ENCODE peak calls at places on chromosomes 11 and 22, in four cellular contexts. X, V, H and W are unnamed samples.
A peak's percentile ranks its signal among the peaks of the same experiment; 100 is the strongest.

GRCh38 chr11:69295995-69296889 is 2.3 kb downstream of the MYEOV start:
- DNase-seq in X (peak; percentile 88), V (peak; percentile 71), H (no peak), W (peak; percentile 84)

GRCh38 chr11:87445002-87445401 is 407.3 kb downstream of the TMEM135 start:
- DNase-seq in X (peak; percentile 32), V (no peak), H (no peak), W (no peak)

GRCh38 chr11:134678744-134679143 is 266.7 kb upstream of the B3GAT1 start:
- DNase-seq in X (no peak), V (no peak), H (no peak), W (no peak)

GRCh38 chr11:30291331-30291730 is 31.6 kb upstream of the ARL14EP start:
- DNase-seq in X (no peak), V (no peak), H (no peak), W (no peak)

GRCh38 chr11:14012836-14013235 is 50.3 kb downstream of the SPON1 start:
- DNase-seq in X (no peak), V (peak; percentile 36), H (no peak), W (no peak)

GRCh38 chr11:124889692-124890091 is 8.0 kb downstream of the ROBO4 start:
- DNase-seq in X (no peak), V (no peak), H (no peak), W (no peak)

GRCh38 chr11:36628141-36628540 is 30.1 kb upstream of the RAG2 start:
- DNase-seq in X (no peak), V (no peak), H (no peak), W (no peak)

GRCh38 chr11:68282141-68282860 is 10.5 kb upstream of the C11orf24 start:
- DNase-seq in X (peak; percentile 45), V (peak; percentile 72), H (peak; percentile 23), W (peak; percentile 75)

GRCh38 chr22:32396746-32397145 is 15.3 kb downstream of the RTCB start:
- DNase-seq in X (no peak), V (peak; percentile 30), H (no peak), W (peak; percentile 33)

GRCh38 chr11:121035823-121036222 is 11.9 kb downstream of the TBCEL start:
- DNase-seq in X (no peak), V (no peak), H (no peak), W (no peak)

GRCh38 chr11:83611616-83612015 is 325.4 kb upstream of the CCDC90B start:
- DNase-seq in X (peak; percentile 26), V (no peak), H (no peak), W (no peak)

GRCh38 chr11:111960916-111961315 is 23.8 kb downstream of the DIXDC1 start:
- DNase-seq in X (no peak), V (peak; percentile 99), H (no peak), W (peak; percentile 99)

GRCh38 chr11:116782728-116783127 is 5.1 kb downstream of the ZPR1 start:
- DNase-seq in X (peak; percentile 89), V (peak; percentile 73), H (no peak), W (peak; percentile 67)

GRCh38 chr22:37284807-37285355 is 2.6 kb downstream of the CYTH4 start:
- DNase-seq in X (peak; percentile 75), V (no peak), H (peak; percentile 36), W (no peak)

GRCh38 chr22:49368976-49369725 is 458.5 kb downstream of the BRD1 start:
- DNase-seq in X (peak; percentile 53), V (no peak), H (no peak), W (no peak)

GRCh38 chr22:41682033-41682807 is 6.4 kb downstream of the SNU13 start:
- DNase-seq in X (peak; percentile 95), V (peak; percentile 68), H (peak; percentile 87), W (peak; percentile 85)

GRCh38 chr22:49524362-49524761 is 303.3 kb downstream of the BRD1 start:
- DNase-seq in X (peak; percentile 17), V (no peak), H (no peak), W (no peak)

GRCh38 chr11:110098645-110099044 is 5.5 kb downstream of the ZC3H12C start:
- DNase-seq in X (no peak), V (peak; percentile 86), H (no peak), W (peak; percentile 68)

GRCh38 chr22:17938484-17938924 is 85.9 kb downstream of the MICAL3 start:
- DNase-seq in X (no peak), V (no peak), H (no peak), W (no peak)

GRCh38 chr22:34324763-34325162 is 404.5 kb upstream of the LARGE1 start:
- DNase-seq in X (no peak), V (no peak), H (no peak), W (no peak)

GRCh38 chr11:73176892-73177155 is 34.7 kb upstream of the FCHSD2 start:
- DNase-seq in X (no peak), V (peak; percentile 65), H (no peak), W (peak; percentile 75)

GRCh38 chr22:21015051-21016006 is at the start of gene P2RX6:
- DNase-seq in X (peak; percentile 93), V (no peak), H (no peak), W (no peak)

GRCh38 chr11:35735411-35735810 is 72.8 kb downstream of the TRIM44 start:
- DNase-seq in X (no peak), V (no peak), H (no peak), W (no peak)

GRCh38 chr11:17552392-17553248 is 5.6 kb downstream of the OTOG start:
- DNase-seq in X (peak; percentile 60), V (no peak), H (no peak), W (no peak)

GRCh38 chr11:68302256-68303054 is 9.9 kb upstream of the LRP5 start:
- DNase-seq in X (peak; percentile 45), V (peak; percentile 54), H (no peak), W (peak; percentile 54)

GRCh38 chr11:68840661-68841653 is 759 bp downstream of the CPT1A start:
- DNase-seq in X (peak; percentile 92), V (no peak), H (no peak), W (no peak)

GRCh38 chr11:75539459-75540022 is 13.8 kb upstream of the GDPD5 start:
- DNase-seq in X (peak; percentile 31), V (no peak), H (no peak), W (no peak)

GRCh38 chr22:19289475-19290161 is 1.9 kb downstream of the CLTCL1 start:
- DNase-seq in X (peak; percentile 89), V (peak; percentile 74), H (no peak), W (peak; percentile 70)

GRCh38 chr11:47144541-47144940 is 32.1 kb downstream of the ARFGAP2 start:
- DNase-seq in X (no peak), V (no peak), H (no peak), W (no peak)

GRCh38 chr11:14148653-14149273 is 186.2 kb downstream of the SPON1 start:
- DNase-seq in X (no peak), V (peak; percentile 57), H (peak; percentile 64), W (peak; percentile 48)

GRCh38 chr11:68664141-68664540 is 20.2 kb upstream of the GAL start:
- DNase-seq in X (no peak), V (no peak), H (no peak), W (no peak)

GRCh38 chr11:125057370-125058060 is 5.6 kb upstream of the SLC37A2 start:
- DNase-seq in X (no peak), V (no peak), H (no peak), W (no peak)

GRCh38 chr11:57777969-57778317 is 16.3 kb downstream of the CTNND1 start:
- DNase-seq in X (no peak), V (peak; percentile 63), H (no peak), W (peak; percentile 54)

GRCh38 chr22:42436402-42436801 is 4.2 kb upstream of the NFAM1 start:
- DNase-seq in X (peak; percentile 45), V (no peak), H (no peak), W (no peak)

GRCh38 chr11:131884461-131885073 is 514.2 kb downstream of the NTM start:
- DNase-seq in X (no peak), V (no peak), H (no peak), W (no peak)

GRCh38 chr11:60719406-60719805 is 5.1 kb upstream of the MS4A18 start:
- DNase-seq in X (no peak), V (no peak), H (no peak), W (no peak)